ENCODE peak calls at places on chromosome 7, in ten cellular contexts. L, H, O, D, A, Y, F, X, U and Z are unnamed samples.

GRCh38 chr7:95609277-95609971 is 13.1 kb upstream of the PDK4 start:
- DNase-seq in Y (peak), X (peak), H (peak), O (no peak), L (no peak), U (no peak), D (no peak), F (no peak), A (peak), Z (no peak)

GRCh38 chr7:73526892-73527821 is 5.1 kb upstream of the BAZ1B start:
- DNase-seq in F (peak), X (no peak), H (no peak), Y (no peak), U (no peak), L (no peak), O (no peak), A (no peak), D (no peak), Z (no peak)

GRCh38 chr7:148588891-148589215 is 1.7 kb upstream of the C7orf33 start:
- DNase-seq in A (no peak), U (no peak), O (no peak), D (no peak), L (no peak), Y (no peak), H (no peak), X (no peak), F (no peak), Z (no peak)

GRCh38 chr7:19442016-19442785 is 266.6 kb downstream of the POLR1F start:
- DNase-seq in F (no peak), H (peak), A (no peak), X (no peak), D (no peak), L (peak), Y (no peak), U (no peak), O (no peak), Z (peak)

GRCh38 chr7:66452165-66452564 is 176.5 kb upstream of the KCTD7 start:
- DNase-seq in X (no peak), D (no peak), A (no peak), U (no peak), Y (no peak), O (no peak), L (no peak), F (no peak), H (peak), Z (no peak)

GRCh38 chr7:108920490-108920889 is 350.8 kb downstream of the DNAJB9 start:
- DNase-seq in U (no peak), F (no peak), O (no peak), H (no peak), D (no peak), Y (no peak), A (no peak), L (no peak), X (no peak), Z (no peak)

GRCh38 chr7:12737364-12737763 is 49.9 kb downstream of the ARL4A start:
- DNase-seq in A (no peak), X (no peak), D (no peak), O (no peak), F (no peak), Y (no peak), L (no peak), H (no peak), U (no peak), Z (no peak)

GRCh38 chr7:27714831-27715444 is 25.0 kb upstream of the TAX1BP1 start:
- DNase-seq in H (peak), U (no peak), X (no peak), F (no peak), L (no peak), D (no peak), Y (no peak), A (no peak), O (no peak), Z (no peak)

GRCh38 chr7:44144426-44144967 is 3.4 kb upstream of the MYL7 start:
- DNase-seq in F (peak), U (no peak), Y (no peak), O (peak), H (no peak), X (no peak), D (peak), L (no peak), A (no peak), Z (no peak)

GRCh38 chr7:157559596-157560257 is 222.9 kb downstream of the DNAJB6 start:
- DNase-seq in Y (no peak), F (peak), D (peak), A (no peak), X (no peak), O (no peak), U (no peak), H (no peak), L (no peak), Z (no peak)

GRCh38 chr7:13262929-13263530 is 575.6 kb downstream of the ARL4A start:
- DNase-seq in A (no peak), L (peak), X (no peak), F (no peak), O (no peak), U (no peak), H (peak), D (no peak), Y (no peak), Z (no peak)

GRCh38 chr7:101453617-101454016 is 90.9 kb downstream of the COL26A1 start:
- DNase-seq in X (no peak), L (no peak), D (no peak), F (no peak), O (no peak), H (no peak), U (no peak), Y (no peak), A (no peak), Z (no peak)

GRCh38 chr7:34991938-34992840 is 45.1 kb downstream of the DPY19L1 start:
- DNase-seq in L (no peak), U (no peak), F (no peak), O (no peak), Y (no peak), X (no peak), D (no peak), H (peak), A (no peak), Z (no peak)

GRCh38 chr7:42572046-42572445 is 335.0 kb upstream of the GLI3 start:
- DNase-seq in D (no peak), A (no peak), L (no peak), Y (no peak), H (no peak), U (no peak), O (no peak), X (no peak), F (no peak), Z (no peak)

GRCh38 chr7:130272456-130273080 is 5.9 kb downstream of the CPA2 start:
- DNase-seq in U (no peak), L (peak), D (no peak), A (peak), X (no peak), Y (no peak), F (no peak), H (no peak), O (no peak), Z (no peak)

GRCh38 chr7:23356726-23357125 is 57.6 kb downstream of the MALSU1 start:
- DNase-seq in A (no peak), Y (no peak), L (no peak), D (no peak), X (no peak), U (no peak), F (no peak), H (no peak), O (no peak), Z (no peak)

DNA sequence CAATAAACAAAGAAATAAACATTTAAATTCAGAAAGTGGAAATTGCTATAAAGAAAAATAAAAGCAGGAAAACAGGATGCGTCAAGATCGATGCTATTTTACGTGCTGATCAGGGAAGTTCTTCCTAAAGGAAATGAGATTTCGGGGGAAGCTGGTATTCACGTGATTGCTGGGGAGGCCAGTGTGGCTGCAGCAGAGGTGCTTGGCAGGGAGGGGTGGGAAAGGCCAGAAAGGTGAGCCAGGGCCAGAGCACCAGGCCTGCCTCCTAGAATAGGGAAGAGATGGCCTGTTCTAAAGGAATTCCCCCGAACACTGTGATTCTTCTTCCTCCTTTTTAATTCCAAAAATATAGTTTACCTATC is 923 bp upstream of the CREB3L2 start:
- DNase-seq in F (no peak), Y (no peak), L (no peak), H (no peak), O (no peak), U (no peak), X (no peak), A (no peak), D (no peak), Z (no peak)
- H3K27ac ChIP-seq in F (no peak), Y (peak), L (no peak), H (no peak), O (no peak), U (peak), X (peak), A (no peak), D (no peak), Z (no peak)

GRCh38 chr7:32036557-32036956 is 33.6 kb downstream of the PDE1C start:
- DNase-seq in Y (no peak), H (peak), A (no peak), X (no peak), D (no peak), L (no peak), U (peak), O (no peak), F (no peak), Z (no peak)

GRCh38 chr7:32030904-32031692 is 39.1 kb downstream of the PDE1C start:
- DNase-seq in Y (no peak), D (no peak), U (peak), F (no peak), A (no peak), H (no peak), O (no peak), X (no peak), L (no peak), Z (no peak)

GRCh38 chr7:32034052-32034451 is 36.2 kb downstream of the PDE1C start:
- DNase-seq in Y (no peak), L (peak), F (no peak), X (no peak), O (no peak), U (peak), A (no peak), D (no peak), H (no peak), Z (no peak)

GRCh38 chr7:32032211-32032610 is 38.0 kb downstream of the PDE1C start:
- DNase-seq in L (no peak), U (no peak), H (no peak), Y (no peak), O (no peak), X (no peak), A (no peak), F (no peak), D (no peak), Z (no peak)

DNA sequence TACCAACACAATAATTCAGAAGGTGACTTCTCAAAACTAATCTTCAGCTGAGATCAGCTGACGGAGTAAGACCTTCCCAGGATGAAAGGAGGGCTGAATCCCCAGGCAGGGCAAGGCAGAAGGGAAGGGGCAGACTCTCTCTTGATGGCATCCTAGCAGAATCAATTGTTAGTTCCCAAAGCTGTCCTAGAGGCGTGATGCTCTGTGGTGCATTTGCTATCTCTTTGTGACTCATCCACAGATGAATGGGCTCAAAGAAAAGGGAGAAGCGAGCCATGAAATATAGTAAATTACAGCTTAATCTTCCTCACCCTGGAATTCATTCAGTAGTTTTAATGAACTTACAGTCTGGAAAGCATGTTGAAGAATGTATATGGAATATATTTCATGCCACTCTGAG is 37.2 kb downstream of the PDE1C start:
- DNase-seq in L (no peak), A (no peak), D (no peak), Y (no peak), H (no peak), U (peak), F (no peak), X (no peak), O (no peak), Z (no peak)
- H3K27ac ChIP-seq in L (no peak), A (no peak), D (no peak), Y (no peak), H (no peak), U (no peak), F (no peak), X (no peak), O (no peak), Z (no peak)

DNA sequence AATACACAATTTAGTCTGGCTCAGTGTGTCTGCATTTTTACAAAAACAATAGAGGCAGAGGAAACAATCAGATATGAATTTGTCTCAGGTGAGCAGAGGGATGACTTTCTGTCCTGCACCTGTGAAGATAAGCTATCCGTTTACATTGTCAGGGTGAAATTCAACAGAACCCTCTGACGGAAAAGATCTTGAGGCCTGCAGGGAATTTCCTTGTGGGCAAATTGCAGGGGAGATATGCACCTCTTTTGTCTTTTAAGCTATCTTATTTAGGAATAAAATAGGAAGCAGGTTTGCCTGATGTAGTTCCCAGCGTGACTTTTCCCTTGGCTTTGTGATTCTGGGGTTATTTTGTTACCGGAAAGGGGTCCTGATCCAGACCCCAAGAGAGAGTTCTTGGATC is 325.1 kb downstream of the GALNT17 start:
- DNase-seq in A (no peak), D (no peak), O (no peak), Y (no peak), H (no peak), X (no peak), F (no peak), L (no peak), U (no peak), Z (no peak)
- H3K27ac ChIP-seq in A (no peak), D (no peak), O (no peak), Y (no peak), H (no peak), X (no peak), F (no peak), L (no peak), U (no peak), Z (no peak)

GRCh38 chr7:98802781-98803110 is 67.1 kb downstream of the TMEM130 start:
- DNase-seq in H (no peak), X (no peak), D (no peak), L (no peak), Y (no peak), U (no peak), F (no peak), O (no peak), A (no peak), Z (no peak)
- H3K27ac ChIP-seq in H (no peak), X (no peak), D (no peak), L (no peak), Y (no peak), U (no peak), F (no peak), O (no peak), A (no peak), Z (no peak)

GRCh38 chr7:155256081-155256760 is 41.5 kb upstream of the INSIG1 start:
- DNase-seq in D (no peak), X (no peak), O (no peak), F (no peak), A (no peak), U (peak), Y (no peak), H (no peak), L (no peak), Z (no peak)

GRCh38 chr7:155258233-155258575 is 39.5 kb upstream of the INSIG1 start:
- DNase-seq in D (no peak), Y (peak), F (no peak), X (no peak), U (peak), H (peak), O (peak), L (peak), A (peak), Z (no peak)

GRCh38 chr7:155257482-155258232 is 40.0 kb upstream of the INSIG1 start:
- DNase-seq in A (peak), F (peak), U (peak), Y (peak), X (peak), H (no peak), L (peak), D (no peak), O (peak), Z (no peak)

GRCh38 chr7:155255660-155256059 is 42.0 kb upstream of the INSIG1 start:
- DNase-seq in H (peak), L (no peak), Y (no peak), D (no peak), X (no peak), U (peak), F (no peak), O (no peak), A (no peak), Z (no peak)

GRCh38 chr7:155256761-155257481 is 40.8 kb upstream of the INSIG1 start:
- DNase-seq in F (no peak), A (no peak), Y (no peak), L (no peak), U (peak), O (no peak), X (no peak), D (no peak), H (no peak), Z (no peak)
- H3K27ac ChIP-seq in F (no peak), A (peak), Y (peak), L (peak), U (no peak), O (peak), X (peak), D (no peak), H (no peak), Z (no peak)

GRCh38 chr7:54811016-54811924 is 52.3 kb upstream of the SEC61G start:
- DNase-seq in L (no peak), A (no peak), H (peak), F (no peak), U (no peak), O (no peak), Y (no peak), D (no peak), X (no peak), Z (no peak)
- H3K27ac ChIP-seq in L (peak), A (no peak), H (peak), F (peak), U (no peak), O (peak), Y (peak), D (no peak), X (no peak), Z (no peak)

GRCh38 chr7:78020874-78021249 is 222.3 kb downstream of the PHTF2 start:
- DNase-seq in U (no peak), F (no peak), Y (no peak), H (no peak), L (no peak), D (no peak), A (no peak), O (no peak), X (no peak), Z (no peak)

GRCh38 chr7:78020131-78020873 is 221.7 kb downstream of the PHTF2 start:
- DNase-seq in O (peak), D (no peak), L (peak), X (peak), Y (peak), A (peak), F (no peak), U (peak), H (peak), Z (peak)

GRCh38 chr7:78017621-78018100 is 219.1 kb downstream of the PHTF2 start:
- DNase-seq in X (no peak), L (no peak), U (no peak), D (no peak), Y (no peak), A (no peak), F (no peak), O (no peak), H (no peak), Z (no peak)

GRCh38 chr7:78018541-78019456 is 220.2 kb downstream of the PHTF2 start:
- DNase-seq in F (no peak), O (peak), A (peak), Y (peak), H (peak), D (peak), X (peak), L (peak), U (no peak), Z (no peak)

DNA sequence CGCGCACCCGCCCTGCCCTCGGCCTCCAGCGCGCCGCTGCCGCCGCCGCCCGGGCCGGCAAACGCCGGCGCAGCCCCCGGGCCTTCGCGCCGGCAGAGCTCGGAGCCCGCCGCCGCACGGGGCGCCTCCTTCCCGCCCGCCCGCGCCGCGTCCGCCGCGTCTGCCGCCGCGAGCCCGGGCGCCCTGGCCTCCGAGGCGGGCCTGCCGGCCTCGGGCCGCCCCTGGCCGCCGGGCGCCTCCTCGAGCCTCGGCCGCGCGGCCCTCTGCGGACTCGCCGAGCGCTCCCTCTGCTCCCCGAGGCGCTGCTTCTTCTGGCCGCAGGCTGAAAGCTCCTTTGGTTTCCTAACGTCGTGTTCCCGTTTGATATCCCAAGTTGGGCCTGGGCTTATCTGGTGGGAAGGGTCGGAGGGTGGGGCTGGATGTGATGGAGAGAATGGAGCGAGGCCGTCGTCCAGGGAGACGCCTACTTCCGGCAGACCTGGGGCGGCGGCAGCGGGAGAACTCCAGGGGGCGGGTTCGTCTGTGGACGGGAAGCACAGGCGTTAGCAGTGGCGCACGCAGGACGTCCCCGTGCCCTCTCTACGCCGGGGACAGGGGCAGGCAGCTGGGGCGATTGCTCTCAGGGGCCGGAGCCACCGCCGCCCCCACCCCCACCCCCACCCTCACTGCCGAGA is 221.0 kb downstream of the PHTF2 start:
- DNase-seq in Y (peak), H (peak), L (peak), A (peak), O (peak), U (no peak), X (peak), F (peak), D (peak), Z (peak)
- H3K27ac ChIP-seq in Y (peak), H (peak), L (peak), A (peak), O (peak), U (no peak), X (peak), F (peak), D (peak), Z (peak)

GRCh38 chr7:140327261-140327661 is 71.1 kb downstream of the SLC37A3 start:
- DNase-seq in U (no peak), L (no peak), F (no peak), Y (no peak), H (no peak), A (peak), D (no peak), O (no peak), X (no peak), Z (no peak)
- H3K27ac ChIP-seq in U (no peak), L (no peak), F (no peak), Y (no peak), H (no peak), A (no peak), D (no peak), O (no peak), X (no peak), Z (no peak)

GRCh38 chr7:138980575-138981285 is 459 bp downstream of the KIAA1549 start:
- DNase-seq in Y (no peak), O (no peak), L (peak), H (no peak), F (peak), U (no peak), X (peak), A (no peak), D (no peak), Z (no peak)
- H3K27ac ChIP-seq in Y (no peak), O (no peak), L (no peak), H (no peak), F (no peak), U (no peak), X (peak), A (no peak), D (no peak), Z (no peak)

DNA sequence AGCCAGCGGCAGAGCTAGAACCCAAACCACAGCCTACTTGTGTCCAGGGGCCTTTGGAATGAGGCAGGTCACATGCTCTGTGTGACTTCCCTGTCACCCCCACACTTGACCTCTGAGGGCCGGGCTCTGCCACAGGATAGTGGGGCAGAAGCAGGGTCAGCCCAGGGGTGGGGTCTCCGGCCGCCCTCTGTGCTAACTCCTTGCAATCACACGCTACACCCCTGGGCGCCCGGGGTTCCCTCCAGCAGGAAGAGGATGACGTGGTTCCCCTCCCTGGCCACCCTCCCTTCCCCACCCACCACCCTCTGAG is 19.8 kb downstream of the TECPR1 start:
- DNase-seq in O (no peak), U (no peak), X (no peak), A (no peak), F (no peak), Y (no peak), H (no peak), L (no peak), D (no peak), Z (no peak)
- H3K27ac ChIP-seq in O (no peak), U (no peak), X (no peak), A (no peak), F (no peak), Y (no peak), H (no peak), L (no peak), D (no peak), Z (no peak)